ENCODE peak calls at places on chromosomes 12 and 14, in four cellular contexts. S is activated CD4-positive, alpha-beta memory T cell treated with anti-CD3 and anti-CD28 coated beads for 36 hours; X is epithelial cell of esophagus; R is stimulated activated CD4-positive, alpha-beta T cell treated with anti-CD3 and anti-CD28 coated beads, Interleukin-1b, Interleukin-23, amount 100 ng/mL, for 24 hours. B is an unnamed sample.
A peak's percentile ranks its signal among the peaks of the same experiment; 100 is the strongest.

GRCh38 chr14:31827325-31827724 is 249.8 kb upstream of the ARHGAP5 start:
- DNase-seq in X (no peak), S (no peak), R (no peak), B (no peak)

GRCh38 chr14:99809376-99809775 is 16.2 kb downstream of the EML1 start:
- DNase-seq in S (no peak), R (no peak), X (no peak), B (no peak)

GRCh38 chr14:23306412-23307145 is at the start of gene BCL2L2:
- DNase-seq in R (no peak), S (no peak), X (peak; percentile 92), B (peak; percentile 87)

GRCh38 chr12:84585996-84586395 is 326.6 kb downstream of the SLC6A15 start:
- DNase-seq in S (no peak), R (no peak), X (peak; percentile 5), B (peak; percentile 85)

GRCh38 chr14:104436741-104437701 is 142.5 kb upstream of the C14orf180 start:
- DNase-seq in S (peak; percentile 8), R (no peak), X (no peak), B (no peak)

GRCh38 chr12:53065470-53065869 is 13.7 kb downstream of the SPRYD3 start:
- DNase-seq in S (no peak), R (no peak), X (no peak), B (no peak)

GRCh38 chr12:106987846-106988245 is 900 bp upstream of the MTERF2 start:
- DNase-seq in X (peak; percentile 39), S (no peak), R (no peak), B (no peak)

GRCh38 chr12:15936751-15937150 is 25.6 kb downstream of the DERA start:
- DNase-seq in X (peak; percentile 18), R (no peak), S (no peak), B (no peak)

GRCh38 chr12:57452181-57452936 is 2.7 kb upstream of the INHBE start:
- DNase-seq in X (peak; percentile 48), R (no peak), S (peak; percentile 49), B (peak; percentile 64)

GRCh38 chr12:1662761-1663439 is 28.0 kb upstream of the ADIPOR2 start:
- DNase-seq in X (peak; percentile 74), S (peak; percentile 44), R (no peak), B (no peak)

GRCh38 chr14:92945959-92946846 is 23.3 kb downstream of the CHGA start:
- DNase-seq in X (peak; percentile 75), R (no peak), S (no peak), B (peak; percentile 80)

GRCh38 chr12:65741662-65742480 is 82.4 kb upstream of the HMGA2 start:
- DNase-seq in X (peak; percentile 48), R (no peak), S (no peak), B (no peak)

GRCh38 chr14:105485720-105486332 is 860 bp upstream of the CRIP1 start:
- DNase-seq in R (no peak), X (no peak), S (peak; percentile 72), B (peak; percentile 25)